ENCODE peak calls at places on chromosomes 1 and 21, in eight cellular contexts. K is T follicular helper cell; X is astrocyte of the cerebellum; Y is fibroblast of lung; H is MCF 10A; E is activated naive CD4-positive, alpha-beta T cell treated with anti-CD3 and anti-CD28 coated beads for 36 hours; U is NCI-H1436; B is NCI-H2081. J is an unnamed sample.

GRCh38 chr1:33221385-33221758 is 34.9 kb upstream of the ZNF362 start:
- DNase-seq in H (no peak), E (no peak), Y (peak), B (no peak), X (no peak), K (no peak), U (no peak), J (no peak)

GRCh38 chr1:247386217-247386616 is 29.8 kb upstream of the NLRP3 start:
- DNase-seq in U (no peak), B (no peak), K (no peak), Y (no peak), E (peak), H (no peak), X (no peak), J (no peak)

GRCh38 chr1:178408869-178409268 is 87.9 kb downstream of the CLEC20A start:
- DNase-seq in X (no peak), K (no peak), B (no peak), H (no peak), U (no peak), Y (no peak), E (no peak), J (no peak)

GRCh38 chr1:213244664-213245091 is 193.6 kb downstream of the RPS6KC1 start:
- DNase-seq in H (peak), U (peak), B (peak), X (peak), E (peak), K (no peak), Y (peak), J (peak)

GRCh38 chr1:31750858-31751638 is 13.1 kb downstream of the ADGRB2 start:
- DNase-seq in E (no peak), U (no peak), X (peak), K (no peak), H (no peak), Y (peak), B (no peak), J (no peak)

GRCh38 chr1:53264048-53264447 is 25.7 kb upstream of the MAGOH start:
- DNase-seq in Y (no peak), X (no peak), H (no peak), K (no peak), B (no peak), E (no peak), U (no peak), J (no peak)

GRCh38 chr1:41360074-41361027 is 883 bp upstream of the FOXO6 start:
- DNase-seq in H (peak), K (no peak), E (no peak), B (no peak), X (no peak), U (no peak), Y (no peak), J (no peak)

GRCh38 chr21:37462087-37462861 is 95.7 kb downstream of the DYRK1A start:
- DNase-seq in Y (no peak), B (no peak), H (no peak), U (no peak), K (no peak), X (no peak), E (no peak), J (no peak)

GRCh38 chr1:168554603-168555520 is 11.1 kb upstream of the XCL2 start:
- DNase-seq in U (no peak), Y (no peak), E (no peak), X (no peak), H (no peak), B (no peak), K (no peak), J (no peak)

GRCh38 chr1:46649764-46650163 is 18.4 kb downstream of the ATPAF1 start:
- DNase-seq in X (no peak), K (no peak), B (no peak), E (no peak), U (no peak), H (no peak), Y (no peak), J (no peak)

GRCh38 chr1:65949230-65949626 is 156.5 kb downstream of the PDE4B start:
- DNase-seq in K (no peak), E (no peak), U (peak), B (no peak), X (no peak), H (no peak), Y (peak), J (no peak)

GRCh38 chr1:77889671-77890070 is 1.2 kb downstream of the NEXN start:
- DNase-seq in B (no peak), Y (peak), U (no peak), E (no peak), X (peak), H (peak), K (no peak), J (no peak)

GRCh38 chr1:185474440-185475149 is 157.6 kb upstream of the IVNS1ABP start:
- DNase-seq in B (no peak), X (no peak), K (no peak), Y (no peak), U (no peak), E (no peak), H (no peak), J (no peak)

GRCh38 chr21:45130324-45130774 is 56.0 kb downstream of the ADARB1 start:
- DNase-seq in B (no peak), Y (peak), X (peak), K (no peak), E (no peak), U (no peak), H (peak), J (no peak)

GRCh38 chr21:38561613-38562012 is 63.3 kb upstream of the ERG start:
- DNase-seq in Y (no peak), E (no peak), U (no peak), K (no peak), B (no peak), H (no peak), X (no peak), J (no peak)

GRCh38 chr1:51520700-51521248 is 1.7 kb upstream of the EPS15 start:
- DNase-seq in Y (no peak), H (no peak), K (no peak), U (no peak), X (no peak), E (no peak), B (no peak), J (no peak)

J was measured in NCI-H446.